ENCODE peak calls at places on chromosomes 16 and 17, in seven cellular contexts. One of them, this sample, is unnamed.

GRCh38 chr16:71520550-71520949 is 5.7 kb upstream of the CHST4 start:
- DNase-seq in keratinocyte: no peak
- DNase-seq in HCT116: no peak
- DNase-seq in breast epithelium: no peak
- DNase-seq in substantia nigra: no peak
- DNase-seq in CD4-positive, alpha-beta memory T cell: no peak
- DNase-seq in adrenal gland: no peak
- DNase-seq in this sample: peak

GRCh38 chr16:57637020-57637419 is 8.6 kb downstream of the ADGRG1 start:
- DNase-seq in CD4-positive, alpha-beta memory T cell: no peak
- DNase-seq in HCT116: no peak
- DNase-seq in adrenal gland: no peak
- DNase-seq in keratinocyte: no peak
- DNase-seq in substantia nigra: no peak
- DNase-seq in breast epithelium: peak
- DNase-seq in this sample: no peak

GRCh38 chr16:50616386-50616785 is 64.7 kb downstream of the SNX20 start:
- DNase-seq in breast epithelium: no peak
- DNase-seq in keratinocyte: no peak
- DNase-seq in HCT116: no peak
- DNase-seq in substantia nigra: no peak
- DNase-seq in CD4-positive, alpha-beta memory T cell: no peak
- DNase-seq in adrenal gland: no peak
- DNase-seq in this sample: no peak

GRCh38 chr16:14681115-14681514 is 13.0 kb downstream of the PLA2G10 start:
- DNase-seq in HCT116: no peak
- DNase-seq in keratinocyte: no peak
- DNase-seq in breast epithelium: no peak
- DNase-seq in substantia nigra: no peak
- DNase-seq in adrenal gland: no peak
- DNase-seq in CD4-positive, alpha-beta memory T cell: no peak
- DNase-seq in this sample: no peak

GRCh38 chr16:49639739-49640388 is 216.0 kb downstream of the ZNF423 start:
- DNase-seq in substantia nigra: no peak
- DNase-seq in breast epithelium: no peak
- DNase-seq in CD4-positive, alpha-beta memory T cell: no peak
- DNase-seq in HCT116: no peak
- DNase-seq in adrenal gland: peak
- DNase-seq in keratinocyte: no peak
- DNase-seq in this sample: no peak

GRCh38 chr16:4613636-4614570 is 785 bp downstream of the UBALD1 start:
- DNase-seq in substantia nigra: peak
- DNase-seq in adrenal gland: no peak
- DNase-seq in HCT116: no peak
- DNase-seq in keratinocyte: no peak
- DNase-seq in breast epithelium: no peak
- DNase-seq in CD4-positive, alpha-beta memory T cell: peak
- DNase-seq in this sample: no peak

GRCh38 chr17:10316986-10317834 is 55.6 kb downstream of the MYH13 start:
- DNase-seq in keratinocyte: no peak
- DNase-seq in substantia nigra: peak
- DNase-seq in HCT116: peak
- DNase-seq in adrenal gland: peak
- DNase-seq in CD4-positive, alpha-beta memory T cell: no peak
- DNase-seq in breast epithelium: no peak
- DNase-seq in this sample: no peak

GRCh38 chr16:71297252-71297651 is 8.1 kb upstream of the CMTR2 start:
- DNase-seq in adrenal gland: no peak
- DNase-seq in CD4-positive, alpha-beta memory T cell: no peak
- DNase-seq in substantia nigra: no peak
- DNase-seq in keratinocyte: no peak
- DNase-seq in HCT116: no peak
- DNase-seq in breast epithelium: no peak
- DNase-seq in this sample: no peak

GRCh38 chr16:72554935-72555334 is 383.0 kb upstream of the PMFBP1 start:
- DNase-seq in adrenal gland: no peak
- DNase-seq in substantia nigra: no peak
- DNase-seq in CD4-positive, alpha-beta memory T cell: no peak
- DNase-seq in HCT116: peak
- DNase-seq in breast epithelium: no peak
- DNase-seq in keratinocyte: no peak
- DNase-seq in this sample: no peak

GRCh38 chr17:12613566-12613965 is 52.1 kb upstream of the MYOCD start:
- DNase-seq in substantia nigra: no peak
- DNase-seq in breast epithelium: no peak
- DNase-seq in HCT116: no peak
- DNase-seq in CD4-positive, alpha-beta memory T cell: no peak
- DNase-seq in keratinocyte: no peak
- DNase-seq in adrenal gland: no peak
- DNase-seq in this sample: no peak

GRCh38 chr16:813204-813915 is 12.8 kb upstream of the GNG13 start:
- DNase-seq in CD4-positive, alpha-beta memory T cell: peak
- DNase-seq in breast epithelium: no peak
- DNase-seq in substantia nigra: peak
- DNase-seq in adrenal gland: peak
- DNase-seq in HCT116: no peak
- DNase-seq in keratinocyte: no peak
- DNase-seq in this sample: no peak

GRCh38 chr17:17523714-17524075 is 27.5 kb upstream of the RASD1 start:
- DNase-seq in HCT116: no peak
- DNase-seq in keratinocyte: no peak
- DNase-seq in adrenal gland: no peak
- DNase-seq in breast epithelium: no peak
- DNase-seq in substantia nigra: no peak
- DNase-seq in CD4-positive, alpha-beta memory T cell: no peak
- DNase-seq in this sample: no peak

GRCh38 chr17:79997004-79997673 is 38.5 kb downstream of the TBC1D16 start:
- DNase-seq in substantia nigra: no peak
- DNase-seq in breast epithelium: no peak
- DNase-seq in adrenal gland: no peak
- DNase-seq in keratinocyte: no peak
- DNase-seq in CD4-positive, alpha-beta memory T cell: peak
- DNase-seq in HCT116: no peak
- DNase-seq in this sample: no peak

GRCh38 chr17:39939031-39939430 is 11.5 kb downstream of the LRRC3C start:
- DNase-seq in keratinocyte: no peak
- DNase-seq in adrenal gland: no peak
- DNase-seq in CD4-positive, alpha-beta memory T cell: no peak
- DNase-seq in HCT116: no peak
- DNase-seq in breast epithelium: no peak
- DNase-seq in substantia nigra: no peak
- DNase-seq in this sample: no peak

GRCh38 chr17:70230883-70231282 is 61.6 kb downstream of the KCNJ2 start:
- DNase-seq in substantia nigra: no peak
- DNase-seq in breast epithelium: no peak
- DNase-seq in CD4-positive, alpha-beta memory T cell: no peak
- DNase-seq in adrenal gland: no peak
- DNase-seq in keratinocyte: no peak
- DNase-seq in HCT116: no peak
- DNase-seq in this sample: no peak

GRCh38 chr17:63113167-63113566 is 147.1 kb downstream of the TANC2 start:
- DNase-seq in substantia nigra: no peak
- DNase-seq in keratinocyte: no peak
- DNase-seq in breast epithelium: no peak
- DNase-seq in HCT116: no peak
- DNase-seq in adrenal gland: no peak
- DNase-seq in CD4-positive, alpha-beta memory T cell: no peak
- DNase-seq in this sample: no peak

GRCh38 chr16:81443688-81444447 is 740 bp upstream of the CMIP start:
- DNase-seq in substantia nigra: peak
- DNase-seq in breast epithelium: no peak
- DNase-seq in keratinocyte: no peak
- DNase-seq in adrenal gland: peak
- DNase-seq in HCT116: no peak
- DNase-seq in CD4-positive, alpha-beta memory T cell: no peak
- DNase-seq in this sample: no peak

GRCh38 chr16:49599281-49599680 is 225.7 kb downstream of the C16orf78 start:
- DNase-seq in HCT116: no peak
- DNase-seq in substantia nigra: no peak
- DNase-seq in CD4-positive, alpha-beta memory T cell: no peak
- DNase-seq in adrenal gland: peak
- DNase-seq in keratinocyte: no peak
- DNase-seq in breast epithelium: no peak
- DNase-seq in this sample: no peak

GRCh38 chr17:18259621-18260331 is 686 bp upstream of the MIEF2 start:
- DNase-seq in keratinocyte: no peak
- DNase-seq in CD4-positive, alpha-beta memory T cell: no peak
- DNase-seq in breast epithelium: no peak
- DNase-seq in adrenal gland: no peak
- DNase-seq in HCT116: peak
- DNase-seq in substantia nigra: no peak
- DNase-seq in this sample: peak

GRCh38 chr17:76178124-76178523 is 37.1 kb upstream of the FOXJ1 start:
- DNase-seq in adrenal gland: no peak
- DNase-seq in HCT116: no peak
- DNase-seq in breast epithelium: peak
- DNase-seq in substantia nigra: no peak
- DNase-seq in keratinocyte: no peak
- DNase-seq in CD4-positive, alpha-beta memory T cell: no peak
- DNase-seq in this sample: no peak

GRCh38 chr16:71406724-71407123 is 35.1 kb downstream of the TLE7 start:
- DNase-seq in breast epithelium: no peak
- DNase-seq in adrenal gland: no peak
- DNase-seq in HCT116: no peak
- DNase-seq in substantia nigra: no peak
- DNase-seq in CD4-positive, alpha-beta memory T cell: no peak
- DNase-seq in keratinocyte: no peak
- DNase-seq in this sample: no peak

GRCh38 chr17:11935734-11936406 is 61.4 kb downstream of the ZNF18 start:
- DNase-seq in breast epithelium: no peak
- DNase-seq in keratinocyte: peak
- DNase-seq in substantia nigra: peak
- DNase-seq in HCT116: peak
- DNase-seq in CD4-positive, alpha-beta memory T cell: no peak
- DNase-seq in adrenal gland: peak
- DNase-seq in this sample: no peak

GRCh38 chr17:57925361-57925990 is 29.7 kb downstream of the CUEDC1 start:
- DNase-seq in keratinocyte: no peak
- DNase-seq in substantia nigra: no peak
- DNase-seq in adrenal gland: no peak
- DNase-seq in breast epithelium: no peak
- DNase-seq in HCT116: no peak
- DNase-seq in CD4-positive, alpha-beta memory T cell: no peak
- DNase-seq in this sample: no peak
- H3K27ac ChIP-seq in keratinocyte: no peak
- H3K27ac ChIP-seq in substantia nigra: peak
- H3K27ac ChIP-seq in adrenal gland: no peak
- H3K27ac ChIP-seq in breast epithelium: no peak
- H3K27ac ChIP-seq in HCT116: no peak
- H3K27ac ChIP-seq in CD4-positive, alpha-beta memory T cell: no peak
- H3K27ac ChIP-seq in this sample: no peak

GRCh38 chr17:64964796-64965195 is 45.5 kb upstream of the LRRC37A3 start:
- DNase-seq in HCT116: no peak
- DNase-seq in keratinocyte: no peak
- DNase-seq in CD4-positive, alpha-beta memory T cell: no peak
- DNase-seq in substantia nigra: no peak
- DNase-seq in breast epithelium: no peak
- DNase-seq in adrenal gland: no peak
- DNase-seq in this sample: no peak
- H3K27ac ChIP-seq in HCT116: no peak
- H3K27ac ChIP-seq in keratinocyte: no peak
- H3K27ac ChIP-seq in CD4-positive, alpha-beta memory T cell: peak
- H3K27ac ChIP-seq in substantia nigra: no peak
- H3K27ac ChIP-seq in breast epithelium: no peak
- H3K27ac ChIP-seq in adrenal gland: no peak
- H3K27ac ChIP-seq in this sample: no peak

GRCh38 chr17:77476498-77476897 is 335.7 kb downstream of the SEC14L1 start:
- DNase-seq in breast epithelium: no peak
- DNase-seq in adrenal gland: no peak
- DNase-seq in HCT116: no peak
- DNase-seq in substantia nigra: no peak
- DNase-seq in CD4-positive, alpha-beta memory T cell: no peak
- DNase-seq in keratinocyte: no peak
- DNase-seq in this sample: no peak

GRCh38 chr17:77478899-77479298 is 338.1 kb downstream of the SEC14L1 start:
- DNase-seq in keratinocyte: no peak
- DNase-seq in HCT116: no peak
- DNase-seq in adrenal gland: no peak
- DNase-seq in substantia nigra: no peak
- DNase-seq in breast epithelium: no peak
- DNase-seq in CD4-positive, alpha-beta memory T cell: no peak
- DNase-seq in this sample: no peak

GRCh38 chr17:77478281-77478680 is 337.5 kb downstream of the SEC14L1 start:
- DNase-seq in adrenal gland: no peak
- DNase-seq in keratinocyte: no peak
- DNase-seq in substantia nigra: no peak
- DNase-seq in HCT116: no peak
- DNase-seq in breast epithelium: no peak
- DNase-seq in CD4-positive, alpha-beta memory T cell: no peak
- DNase-seq in this sample: no peak

GRCh38 chr17:77476006-77476405 is 335.2 kb downstream of the SEC14L1 start:
- DNase-seq in HCT116: no peak
- DNase-seq in keratinocyte: no peak
- DNase-seq in CD4-positive, alpha-beta memory T cell: no peak
- DNase-seq in adrenal gland: peak
- DNase-seq in substantia nigra: no peak
- DNase-seq in breast epithelium: no peak
- DNase-seq in this sample: no peak

GRCh38 chr17:77476920-77477805 is 336.4 kb downstream of the SEC14L1 start:
- DNase-seq in keratinocyte: peak
- DNase-seq in CD4-positive, alpha-beta memory T cell: no peak
- DNase-seq in breast epithelium: peak
- DNase-seq in substantia nigra: no peak
- DNase-seq in HCT116: no peak
- DNase-seq in adrenal gland: peak
- DNase-seq in this sample: peak
- H3K27ac ChIP-seq in keratinocyte: peak
- H3K27ac ChIP-seq in CD4-positive, alpha-beta memory T cell: peak
- H3K27ac ChIP-seq in breast epithelium: peak
- H3K27ac ChIP-seq in substantia nigra: no peak
- H3K27ac ChIP-seq in HCT116: no peak
- H3K27ac ChIP-seq in adrenal gland: peak
- H3K27ac ChIP-seq in this sample: peak

GRCh38 chr17:8467527-8467926 is 31.8 kb downstream of the NDEL1 start:
- DNase-seq in CD4-positive, alpha-beta memory T cell: no peak
- DNase-seq in breast epithelium: no peak
- DNase-seq in substantia nigra: peak
- DNase-seq in adrenal gland: no peak
- DNase-seq in HCT116: no peak
- DNase-seq in keratinocyte: no peak
- DNase-seq in this sample: no peak

GRCh38 chr17:8464941-8465340 is 29.3 kb downstream of the NDEL1 start:
- DNase-seq in keratinocyte: no peak
- DNase-seq in adrenal gland: no peak
- DNase-seq in breast epithelium: no peak
- DNase-seq in CD4-positive, alpha-beta memory T cell: no peak
- DNase-seq in HCT116: no peak
- DNase-seq in substantia nigra: no peak
- DNase-seq in this sample: no peak

GRCh38 chr17:8465381-8466158 is 29.9 kb downstream of the NDEL1 start:
- DNase-seq in keratinocyte: no peak
- DNase-seq in CD4-positive, alpha-beta memory T cell: no peak
- DNase-seq in breast epithelium: no peak
- DNase-seq in adrenal gland: no peak
- DNase-seq in HCT116: no peak
- DNase-seq in substantia nigra: no peak
- DNase-seq in this sample: peak

GRCh38 chr17:8466873-8467272 is 31.2 kb downstream of the NDEL1 start:
- DNase-seq in adrenal gland: no peak
- DNase-seq in HCT116: no peak
- DNase-seq in CD4-positive, alpha-beta memory T cell: no peak
- DNase-seq in breast epithelium: no peak
- DNase-seq in keratinocyte: no peak
- DNase-seq in substantia nigra: no peak
- DNase-seq in this sample: no peak

GRCh38 chr17:8466466-8466865 is 30.8 kb downstream of the NDEL1 start:
- DNase-seq in adrenal gland: no peak
- DNase-seq in keratinocyte: no peak
- DNase-seq in CD4-positive, alpha-beta memory T cell: no peak
- DNase-seq in substantia nigra: no peak
- DNase-seq in breast epithelium: no peak
- DNase-seq in HCT116: no peak
- DNase-seq in this sample: no peak
- H3K27ac ChIP-seq in adrenal gland: no peak
- H3K27ac ChIP-seq in keratinocyte: no peak
- H3K27ac ChIP-seq in CD4-positive, alpha-beta memory T cell: no peak
- H3K27ac ChIP-seq in substantia nigra: no peak
- H3K27ac ChIP-seq in breast epithelium: no peak
- H3K27ac ChIP-seq in HCT116: no peak
- H3K27ac ChIP-seq in this sample: no peak